ENCODE peak calls at places on chromosome 20, in four cellular contexts. One of them, this sample, is unnamed.

GRCh38 chr20:1901704-1902103 is 6.5 kb downstream of the SIRPA start:
- DNase-seq in psoas muscle: no peak
- DNase-seq in GM13976: no peak
- DNase-seq in tibial nerve: no peak
- DNase-seq in this sample: no peak

GRCh38 chr20:40276291-40276690 is 412.7 kb downstream of the MAFB start:
- DNase-seq in psoas muscle: peak
- DNase-seq in GM13976: no peak
- DNase-seq in tibial nerve: no peak
- DNase-seq in this sample: no peak

GRCh38 chr20:59938221-59938620 is 1.9 kb downstream of the PPP1R3D start:
- DNase-seq in GM13976: no peak
- DNase-seq in psoas muscle: no peak
- DNase-seq in tibial nerve: no peak
- DNase-seq in this sample: no peak

GRCh38 chr20:11080776-11081406 is 407.1 kb upstream of the JAG1 start:
- DNase-seq in tibial nerve: no peak
- DNase-seq in psoas muscle: no peak
- DNase-seq in GM13976: no peak
- DNase-seq in this sample: no peak

GRCh38 chr20:49999329-49999728 is 16.5 kb downstream of the SNAI1 start:
- DNase-seq in tibial nerve: no peak
- DNase-seq in GM13976: peak
- DNase-seq in psoas muscle: no peak
- DNase-seq in this sample: no peak

GRCh38 chr20:5668529-5668868 is 81.7 kb upstream of the SHLD1 start:
- DNase-seq in GM13976: no peak
- DNase-seq in psoas muscle: no peak
- DNase-seq in tibial nerve: no peak
- DNase-seq in this sample: no peak

GRCh38 chr20:3156811-3157619 is 2.6 kb downstream of the FASTKD5 start:
- DNase-seq in psoas muscle: no peak
- DNase-seq in tibial nerve: no peak
- DNase-seq in GM13976: peak
- DNase-seq in this sample: no peak

GRCh38 chr20:24956001-24956761 is 7.1 kb downstream of the CST7 start:
- DNase-seq in GM13976: no peak
- DNase-seq in psoas muscle: no peak
- DNase-seq in tibial nerve: no peak
- DNase-seq in this sample: no peak

GRCh38 chr20:19715986-19716385 is 42.1 kb upstream of the RIN2 start:
- DNase-seq in psoas muscle: no peak
- DNase-seq in tibial nerve: no peak
- DNase-seq in GM13976: no peak
- DNase-seq in this sample: no peak

GRCh38 chr20:62362590-62362940 is 4.5 kb downstream of the LAMA5 start:
- DNase-seq in tibial nerve: no peak
- DNase-seq in psoas muscle: no peak
- DNase-seq in GM13976: no peak
- DNase-seq in this sample: no peak
- TF ChIP-seq CTCF in tibial nerve: no peak
- TF ChIP-seq CTCF in psoas muscle: no peak
- TF ChIP-seq CTCF in GM13976: no peak
- TF ChIP-seq CTCF in this sample: no peak

GRCh38 chr20:23868321-23868720 is 11.2 kb downstream of the CST5 start:
- DNase-seq in tibial nerve: no peak
- DNase-seq in psoas muscle: no peak
- DNase-seq in GM13976: no peak
- DNase-seq in this sample: no peak
- TF ChIP-seq CTCF in tibial nerve: no peak
- TF ChIP-seq CTCF in psoas muscle: no peak
- TF ChIP-seq CTCF in GM13976: no peak
- TF ChIP-seq CTCF in this sample: no peak

GRCh38 chr20:61002090-61002489 is 250.0 kb upstream of the CDH4 start:
- DNase-seq in psoas muscle: no peak
- DNase-seq in GM13976: no peak
- DNase-seq in tibial nerve: no peak
- DNase-seq in this sample: no peak
- TF ChIP-seq CTCF in psoas muscle: no peak
- TF ChIP-seq CTCF in GM13976: no peak
- TF ChIP-seq CTCF in tibial nerve: no peak
- TF ChIP-seq CTCF in this sample: no peak

GRCh38 chr20:61742097-61742805 is 323.4 kb downstream of the TAF4 start:
- DNase-seq in tibial nerve: no peak
- DNase-seq in psoas muscle: peak
- DNase-seq in GM13976: no peak
- DNase-seq in this sample: no peak
- TF ChIP-seq CTCF in tibial nerve: no peak
- TF ChIP-seq CTCF in psoas muscle: no peak
- TF ChIP-seq CTCF in GM13976: no peak
- TF ChIP-seq CTCF in this sample: no peak

DNA sequence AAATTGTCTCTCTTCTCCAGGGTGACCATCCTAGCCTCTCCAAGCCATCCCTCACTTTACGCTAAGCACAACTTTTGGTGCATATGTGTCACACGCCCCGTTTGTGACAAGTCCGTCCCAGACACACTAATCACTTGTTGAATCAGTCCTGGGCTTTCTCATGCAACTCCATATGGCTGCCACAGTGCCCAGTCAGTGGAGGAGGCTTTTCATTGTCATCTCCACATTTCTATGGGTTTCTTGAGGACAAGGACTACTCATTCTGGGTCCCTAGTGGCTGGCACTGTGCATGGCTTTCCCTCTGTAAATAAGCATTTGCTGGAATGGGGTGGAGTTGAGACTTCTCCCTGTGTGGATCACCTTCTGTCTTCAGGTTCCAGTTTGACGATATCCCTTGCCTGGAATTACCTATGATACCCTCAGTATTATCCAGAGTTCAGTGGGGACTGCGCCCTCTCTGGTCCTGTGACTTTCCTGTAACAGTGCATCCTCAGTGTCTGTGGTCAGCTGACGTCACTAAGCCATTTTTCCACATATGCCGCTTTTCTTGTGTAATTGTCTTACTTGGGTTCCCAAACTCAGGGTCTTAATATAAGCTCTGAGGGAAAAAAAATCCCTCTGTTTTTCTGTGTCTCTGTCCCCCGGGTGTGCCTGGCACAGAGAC is 59.8 kb upstream of the MYL9 start:
- DNase-seq in GM13976: no peak
- DNase-seq in tibial nerve: no peak
- DNase-seq in psoas muscle: no peak
- DNase-seq in this sample: no peak
- TF ChIP-seq CTCF in GM13976: no peak
- TF ChIP-seq CTCF in tibial nerve: no peak
- TF ChIP-seq CTCF in psoas muscle: peak
- TF ChIP-seq CTCF in this sample: no peak

DNA sequence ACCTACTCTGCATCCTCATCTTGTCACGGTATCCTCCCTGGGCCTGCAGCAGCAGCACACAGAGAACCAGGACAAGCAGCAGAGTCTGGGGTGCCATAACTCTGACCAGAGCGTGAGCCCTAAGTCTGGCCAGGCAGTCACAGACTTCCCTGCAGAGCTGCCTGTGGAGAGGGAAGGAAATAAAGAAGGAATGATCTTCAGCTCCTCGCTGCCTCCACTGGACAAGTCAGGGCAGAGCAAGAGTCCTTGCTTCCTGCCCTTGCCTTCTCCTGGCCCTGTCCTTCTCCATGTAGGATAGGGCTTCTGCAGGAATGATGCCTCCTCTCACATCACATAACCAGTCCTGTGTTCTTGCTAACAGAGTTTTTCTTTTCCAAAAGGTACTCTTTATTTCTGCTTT is 15.9 kb upstream of the WFDC11 start:
- DNase-seq in tibial nerve: no peak
- DNase-seq in GM13976: no peak
- DNase-seq in psoas muscle: no peak
- DNase-seq in this sample: no peak
- TF ChIP-seq CTCF in tibial nerve: no peak
- TF ChIP-seq CTCF in GM13976: no peak
- TF ChIP-seq CTCF in psoas muscle: no peak
- TF ChIP-seq CTCF in this sample: no peak

This sample was measured in omental fat pad.